ENCODE peak calls at places on chromosomes 7 and 10, in eight cellular contexts. R, N, F, H, X, E, P and G are unnamed samples.

GRCh38 chr7:102415685-102416225 is 17.6 kb upstream of the ORAI2 start:
- DNase-seq in P (no peak), X (no peak), H (peak), F (peak), E (peak), R (no peak), N (no peak), G (no peak)

GRCh38 chr7:14236834-14237233 is 247.4 kb upstream of the ETV1 start:
- DNase-seq in X (no peak), H (no peak), N (no peak), P (no peak), F (no peak), R (no peak), E (no peak), G (no peak)

GRCh38 chr10:66836057-66836456 is 89.8 kb upstream of the LRRTM3 start:
- DNase-seq in N (no peak), H (no peak), F (no peak), R (peak), E (no peak), P (no peak), X (no peak), G (no peak)

GRCh38 chr10:46518028-46518725 is 38.3 kb downstream of the GPRIN2 start:
- DNase-seq in P (no peak), R (no peak), N (peak), F (peak), X (no peak), E (no peak), H (no peak), G (no peak)

GRCh38 chr10:61280303-61280702 is 172.9 kb downstream of the TMEM26 start:
- DNase-seq in E (no peak), P (no peak), N (no peak), F (no peak), R (peak), X (peak), H (no peak), G (peak)

GRCh38 chr7:158861004-158861787 is 4.8 kb downstream of the DYNC2I1 start:
- DNase-seq in R (no peak), N (no peak), X (peak), H (no peak), P (no peak), E (no peak), F (no peak), G (no peak)

GRCh38 chr10:12405342-12406320 is 56.3 kb downstream of the CAMK1D start:
- DNase-seq in F (no peak), E (no peak), X (no peak), R (peak), P (no peak), H (no peak), N (no peak), G (no peak)

GRCh38 chr10:76119515-76119914 is 688.1 kb downstream of the LRMDA start:
- DNase-seq in H (no peak), R (peak), P (no peak), F (no peak), X (no peak), E (no peak), N (no peak), G (no peak)

GRCh38 chr7:27196287-27196739 is 3.6 kb downstream of the HOXA13 start:
- DNase-seq in H (peak), R (peak), N (peak), X (peak), E (peak), P (peak), F (peak), G (peak)

GRCh38 chr10:127563718-127564553 is 14.8 kb downstream of the NPS start:
- DNase-seq in P (no peak), H (peak), X (peak), R (no peak), F (peak), E (no peak), N (no peak), G (peak)

GRCh38 chr10:118635674-118636402 is 40.4 kb upstream of the PRLHR start:
- DNase-seq in H (no peak), F (no peak), N (no peak), X (no peak), E (no peak), R (no peak), P (no peak), G (no peak)

GRCh38 chr7:128459394-128459878 is 3.8 kb downstream of the HILPDA start:
- DNase-seq in H (peak), X (peak), E (peak), N (peak), R (peak), F (peak), P (peak), G (peak)

GRCh38 chr10:121753726-121754476 is 155.7 kb upstream of the FGFR2 start:
- DNase-seq in E (no peak), N (no peak), P (no peak), H (no peak), F (no peak), X (peak), R (peak), G (peak)

GRCh38 chr10:93171837-93172236 is 98.1 kb downstream of the CYP26A1 start:
- DNase-seq in R (no peak), X (no peak), E (no peak), P (no peak), N (no peak), H (no peak), F (no peak), G (no peak)

GRCh38 chr10:59708816-59709471 is 706 bp downstream of the SLC16A9 start:
- DNase-seq in N (no peak), E (no peak), P (peak), R (no peak), F (peak), X (no peak), H (no peak), G (no peak)

GRCh38 chr7:77482015-77482414 is 55.1 kb upstream of the PTPN12 start:
- DNase-seq in E (no peak), R (no peak), P (no peak), N (peak), X (no peak), F (peak), H (no peak), G (peak)

GRCh38 chr10:91642831-91643692 is 10.2 kb upstream of the PPP1R3C start:
- DNase-seq in R (peak), N (no peak), P (no peak), H (no peak), E (no peak), X (no peak), F (no peak), G (no peak)

GRCh38 chr7:44194069-44194468 is 4.8 kb upstream of the GCK start:
- DNase-seq in N (no peak), H (no peak), E (no peak), P (no peak), X (peak), R (peak), F (no peak), G (peak)

GRCh38 chr10:62244785-62245595 is 23.7 kb downstream of the RTKN2 start:
- DNase-seq in N (no peak), E (peak), F (peak), R (peak), H (peak), P (no peak), X (peak), G (peak)

GRCh38 chr7:47734949-47735291 is 153.0 kb upstream of the TNS3 start:
- DNase-seq in F (no peak), H (no peak), R (no peak), N (no peak), E (no peak), X (no peak), P (no peak), G (no peak)

GRCh38 chr7:151599401-151600227 is 79.9 kb upstream of the RHEB start:
- DNase-seq in R (peak), E (no peak), F (no peak), N (no peak), H (no peak), P (no peak), X (no peak), G (no peak)

GRCh38 chr7:157703534-157704195 is 366.9 kb downstream of the DNAJB6 start:
- DNase-seq in N (peak), H (no peak), R (no peak), P (no peak), X (no peak), E (no peak), F (no peak), G (no peak)